ENCODE peak calls at places on chromosomes 4 and X, in eight cellular contexts. B, G, I, X, C, S, P and D are unnamed samples.

GRCh38 chr4:123631699-123632098 is 235.1 kb downstream of the SPRY1 start:
- DNase-seq in C (no peak), G (no peak), S (peak), I (no peak), B (no peak), X (no peak), P (no peak), D (no peak)

GRCh38 chr4:25973346-25973745 is 59.3 kb downstream of the SMIM20 start:
- DNase-seq in B (no peak), I (no peak), S (no peak), X (no peak), G (no peak), P (no peak), C (no peak), D (no peak)

GRCh38 chr4:138209094-138209493 is 33.1 kb downstream of the SLC7A11 start:
- DNase-seq in P (no peak), B (no peak), I (no peak), X (no peak), C (no peak), G (no peak), S (no peak), D (no peak)

GRCh38 chr4:152283806-152284470 is 252.0 kb downstream of the FBXW7 start:
- DNase-seq in I (no peak), X (no peak), C (no peak), P (no peak), G (no peak), S (no peak), B (no peak), D (no peak)

GRCh38 chrX:18927558-18927957 is 56.4 kb downstream of the PHKA2 start:
- DNase-seq in I (no peak), B (no peak), P (no peak), X (no peak), C (no peak), S (no peak), G (peak), D (no peak)

GRCh38 chrX:65595460-65595876 is 60.9 kb upstream of the LAS1L start:
- DNase-seq in B (peak), P (peak), C (peak), G (peak), S (peak), X (peak), I (peak), D (peak)

GRCh38 chrX:125378205-125378604 is 58.5 kb downstream of the TEX13C start:
- DNase-seq in I (no peak), C (no peak), P (no peak), G (no peak), S (no peak), B (no peak), X (no peak), D (no peak)

GRCh38 chr4:75659512-75660031 is 13.6 kb downstream of the G3BP2 start:
- DNase-seq in C (no peak), S (no peak), I (no peak), X (no peak), G (no peak), B (no peak), P (no peak), D (no peak)

GRCh38 chrX:51332188-51332942 is at the start of gene NUDT10:
- DNase-seq in S (peak), I (peak), C (peak), B (no peak), G (no peak), X (no peak), P (peak), D (peak)

GRCh38 chrX:154136627-154137161 is 7.3 kb upstream of the OPN1LW start:
- DNase-seq in B (peak), I (peak), P (peak), G (peak), S (peak), C (peak), X (peak), D (peak)